ENCODE peak calls at places on chromosomes 6 and 20, in ten cellular contexts. One of them, this sample, is unnamed.
A peak's percentile ranks its signal among the peaks of the same experiment; 100 is the strongest.

GRCh38 chr6:16972535-16972934 is 129.3 kb upstream of the STMND1 start:
- DNase-seq in T1000: no peak
- DNase-seq in T follicular helper cell: no peak
- DNase-seq in NCI-H2227 treated with DMSO at 0.1 percent for 48 hours: no peak
- DNase-seq in OCI-M1: no peak
- DNase-seq in AG08396: no peak
- DNase-seq in adipocyte: no peak
- DNase-seq in dorsolateral prefrontal cortex: no peak
- DNase-seq in choroid plexus epithelial cell: no peak
- DNase-seq in fibroblast of the aortic adventitia: no peak
- DNase-seq in this sample: no peak

GRCh38 chr20:57361517-57361916 is 10.5 kb downstream of the RAE1 start:
- DNase-seq in T1000: peak; percentile 35
- DNase-seq in T follicular helper cell: no peak
- DNase-seq in NCI-H2227 treated with DMSO at 0.1 percent for 48 hours: no peak
- DNase-seq in OCI-M1: no peak
- DNase-seq in AG08396: peak; percentile 83
- DNase-seq in adipocyte: peak; percentile 54
- DNase-seq in dorsolateral prefrontal cortex: no peak
- DNase-seq in choroid plexus epithelial cell: peak; percentile 73
- DNase-seq in fibroblast of the aortic adventitia: peak; percentile 83
- DNase-seq in this sample: peak; percentile 89

GRCh38 chr6:56714273-56714672 is 71.6 kb upstream of the DST start:
- DNase-seq in T1000: no peak
- DNase-seq in T follicular helper cell: no peak
- DNase-seq in NCI-H2227 treated with DMSO at 0.1 percent for 48 hours: no peak
- DNase-seq in OCI-M1: no peak
- DNase-seq in AG08396: no peak
- DNase-seq in adipocyte: no peak
- DNase-seq in dorsolateral prefrontal cortex: no peak
- DNase-seq in choroid plexus epithelial cell: no peak
- DNase-seq in fibroblast of the aortic adventitia: no peak
- DNase-seq in this sample: no peak

GRCh38 chr20:62198496-62198895 is 15.7 kb downstream of the MTG2 start:
- DNase-seq in T1000: no peak
- DNase-seq in T follicular helper cell: no peak
- DNase-seq in NCI-H2227 treated with DMSO at 0.1 percent for 48 hours: no peak
- DNase-seq in OCI-M1: no peak
- DNase-seq in AG08396: no peak
- DNase-seq in adipocyte: no peak
- DNase-seq in dorsolateral prefrontal cortex: no peak
- DNase-seq in choroid plexus epithelial cell: no peak
- DNase-seq in fibroblast of the aortic adventitia: no peak
- DNase-seq in this sample: no peak

GRCh38 chr6:117167520-117168271 is 97.7 kb upstream of the VGLL2 start:
- DNase-seq in T1000: peak; percentile 80
- DNase-seq in T follicular helper cell: no peak
- DNase-seq in NCI-H2227 treated with DMSO at 0.1 percent for 48 hours: no peak
- DNase-seq in OCI-M1: peak; percentile 13
- DNase-seq in AG08396: no peak
- DNase-seq in adipocyte: peak; percentile 64
- DNase-seq in dorsolateral prefrontal cortex: no peak
- DNase-seq in choroid plexus epithelial cell: peak; percentile 22
- DNase-seq in fibroblast of the aortic adventitia: no peak
- DNase-seq in this sample: peak; percentile 96

GRCh38 chr20:23995905-23996666 is 7.5 kb upstream of the GGTLC1 start:
- DNase-seq in T1000: peak; percentile 5
- DNase-seq in T follicular helper cell: peak; percentile 41
- DNase-seq in NCI-H2227 treated with DMSO at 0.1 percent for 48 hours: peak; percentile 4
- DNase-seq in OCI-M1: peak; percentile 65
- DNase-seq in AG08396: peak; percentile 38
- DNase-seq in adipocyte: peak; percentile 70
- DNase-seq in dorsolateral prefrontal cortex: peak; percentile 43
- DNase-seq in choroid plexus epithelial cell: peak; percentile 54
- DNase-seq in fibroblast of the aortic adventitia: peak; percentile 57
- DNase-seq in this sample: peak; percentile 17

GRCh38 chr6:39801456-39802251 is 9.5 kb downstream of the DAAM2 start:
- DNase-seq in T1000: no peak
- DNase-seq in T follicular helper cell: no peak
- DNase-seq in NCI-H2227 treated with DMSO at 0.1 percent for 48 hours: no peak
- DNase-seq in OCI-M1: no peak
- DNase-seq in AG08396: no peak
- DNase-seq in adipocyte: no peak
- DNase-seq in dorsolateral prefrontal cortex: no peak
- DNase-seq in choroid plexus epithelial cell: no peak
- DNase-seq in fibroblast of the aortic adventitia: no peak
- DNase-seq in this sample: no peak

GRCh38 chr6:88165877-88166492 is at the start of gene CNR1:
- DNase-seq in T1000: peak; percentile 22
- DNase-seq in T follicular helper cell: no peak
- DNase-seq in NCI-H2227 treated with DMSO at 0.1 percent for 48 hours: peak; percentile 45
- DNase-seq in OCI-M1: no peak
- DNase-seq in AG08396: peak; percentile 37
- DNase-seq in adipocyte: peak; percentile 57
- DNase-seq in dorsolateral prefrontal cortex: peak; percentile 39
- DNase-seq in choroid plexus epithelial cell: peak; percentile 32
- DNase-seq in fibroblast of the aortic adventitia: no peak
- DNase-seq in this sample: peak; percentile 4

GRCh38 chr6:110682460-110682853 is 132.8 kb downstream of the CDK19 start:
- DNase-seq in T1000: peak; percentile 36
- DNase-seq in T follicular helper cell: peak; percentile 55
- DNase-seq in NCI-H2227 treated with DMSO at 0.1 percent for 48 hours: peak; percentile 57
- DNase-seq in OCI-M1: peak; percentile 96
- DNase-seq in AG08396: peak; percentile 47
- DNase-seq in adipocyte: peak; percentile 89
- DNase-seq in dorsolateral prefrontal cortex: no peak
- DNase-seq in choroid plexus epithelial cell: peak; percentile 90
- DNase-seq in fibroblast of the aortic adventitia: peak; percentile 88
- DNase-seq in this sample: peak; percentile 79

GRCh38 chr6:148758492-148758891 is 11.7 kb downstream of the UST start:
- DNase-seq in T1000: no peak
- DNase-seq in T follicular helper cell: peak; percentile 33
- DNase-seq in NCI-H2227 treated with DMSO at 0.1 percent for 48 hours: no peak
- DNase-seq in OCI-M1: peak; percentile 65
- DNase-seq in AG08396: no peak
- DNase-seq in adipocyte: no peak
- DNase-seq in dorsolateral prefrontal cortex: peak; percentile 71
- DNase-seq in choroid plexus epithelial cell: no peak
- DNase-seq in fibroblast of the aortic adventitia: no peak
- DNase-seq in this sample: no peak

GRCh38 chr6:41167173-41167963 is 4.5 kb upstream of the TREM2 start:
- DNase-seq in T1000: no peak
- DNase-seq in T follicular helper cell: no peak
- DNase-seq in NCI-H2227 treated with DMSO at 0.1 percent for 48 hours: no peak
- DNase-seq in OCI-M1: peak; percentile 50
- DNase-seq in AG08396: peak; percentile 38
- DNase-seq in adipocyte: peak; percentile 38
- DNase-seq in dorsolateral prefrontal cortex: no peak
- DNase-seq in choroid plexus epithelial cell: peak; percentile 49
- DNase-seq in fibroblast of the aortic adventitia: peak; percentile 6
- DNase-seq in this sample: peak; percentile 33

This sample was measured in bronchial epithelial cell.